ENCODE peak calls at places on chromosomes 11 and 22, in eight cellular contexts. P is left kidney, Y is left lung, A is astrocyte of the spinal cord, M is fibroblast of lung, H is H4, T is hippocampal formation, Z is substantia nigra. E is an unnamed sample.
A peak's percentile ranks its signal among the peaks of the same experiment; 100 is the strongest.

GRCh38 chr11:64863381-64864060 is 14.9 kb downstream of the EHD1 start:
- DNase-seq in P (peak; percentile 76), Y (peak; percentile 68), A (no peak), M (peak; percentile 73), H (no peak), T (no peak), Z (no peak), E (no peak)

GRCh38 chr11:126840201-126840886 is 160.2 kb downstream of the KIRREL3 start:
- DNase-seq in P (peak; percentile 22), Y (no peak), A (no peak), M (no peak), H (no peak), T (no peak), Z (no peak), E (no peak)

GRCh38 chr11:114133548-114134329 is 74.2 kb downstream of the ZBTB16 start:
- DNase-seq in P (peak; percentile 53), Y (no peak), A (peak; percentile 70), M (peak; percentile 39), H (no peak), T (no peak), Z (no peak), E (peak; percentile 62)

GRCh38 chr11:120710354-120711187 is 199.0 kb downstream of the GRIK4 start:
- DNase-seq in P (peak; percentile 93), Y (no peak), A (peak; percentile 92), M (peak; percentile 94), H (peak; percentile 77), T (peak; percentile 62), Z (peak; percentile 15), E (no peak)

GRCh38 chr11:14678350-14678749 is 34.7 kb downstream of the PDE3B start:
- DNase-seq in P (no peak), Y (no peak), A (no peak), M (no peak), H (no peak), T (no peak), Z (no peak), E (no peak)

GRCh38 chr11:70854201-70854600 is 398.2 kb downstream of the SHANK2 start:
- DNase-seq in P (no peak), Y (no peak), A (no peak), M (no peak), H (no peak), T (no peak), Z (no peak), E (no peak)

GRCh38 chr22:29308148-29308790 is 1.8 kb downstream of the GAS2L1 start:
- DNase-seq in P (no peak), Y (peak; percentile 76), A (no peak), M (no peak), H (no peak), T (no peak), Z (no peak), E (peak; percentile 77)

GRCh38 chr22:28793976-28794584 is 6.3 kb downstream of the XBP1 start:
- DNase-seq in P (no peak), Y (no peak), A (no peak), M (no peak), H (no peak), T (no peak), Z (no peak), E (no peak)

GRCh38 chr22:27804683-27805297 is 3.2 kb upstream of the MN1 start:
- DNase-seq in P (peak; percentile 87), Y (no peak), A (peak; percentile 65), M (peak; percentile 67), H (peak; percentile 47), T (peak; percentile 61), Z (peak; percentile 46), E (peak; percentile 79)

GRCh38 chr11:115887727-115888126 is 383.5 kb upstream of the CADM1 start:
- DNase-seq in P (no peak), Y (no peak), A (no peak), M (no peak), H (no peak), T (no peak), Z (no peak), E (no peak)

GRCh38 chr11:57219021-57219627 is 17.9 kb downstream of the APLNR start:
- DNase-seq in P (no peak), Y (no peak), A (no peak), M (peak; percentile 22), H (no peak), T (no peak), Z (no peak), E (no peak)

GRCh38 chr22:35393116-35394010 is 6.6 kb upstream of the MCM5 start:
- DNase-seq in P (peak; percentile 33), Y (no peak), A (no peak), M (no peak), H (no peak), T (no peak), Z (no peak), E (no peak)

GRCh38 chr11:122715883-122716282 is 60.4 kb downstream of the UBASH3B start:
- DNase-seq in P (no peak), Y (no peak), A (no peak), M (no peak), H (no peak), T (no peak), Z (no peak), E (no peak)

GRCh38 chr22:38403806-38404205 is 51.2 kb downstream of the KCNJ4 start:
- DNase-seq in P (peak; percentile 34), Y (peak; percentile 34), A (no peak), M (no peak), H (no peak), T (no peak), Z (no peak), E (no peak)

E was measured in aorta.